ENCODE peak calls at places on chromosomes 11 and 22, in ten cellular contexts. G is fibroblast of villous mesenchyme, U is lower lobe of right lung, Q is lower leg skin, Y is astrocyte of the spinal cord, H is cardiac muscle cell, V is AG04450, F is fibroblast of mammary gland, I is GM12865, J is tibial nerve. R is an unnamed sample.
A peak's percentile ranks its signal among the peaks of the same experiment; 100 is the strongest.

GRCh38 chr22:50189184-50189848 is 3.6 kb downstream of the TRABD start:
- DNase-seq in G (no peak), U (no peak), Q (no peak), Y (no peak), H (no peak), V (no peak), F (no peak), I (peak; percentile 47), J (no peak), R (no peak)

GRCh38 chr11:62646825-62647608 is 604 bp upstream of the GANAB start:
- DNase-seq in G (no peak), U (no peak), Q (peak; percentile 31), Y (no peak), H (no peak), V (no peak), F (no peak), I (no peak), J (no peak), R (no peak)

GRCh38 chr22:24510694-24511625 is 15.8 kb downstream of the UPB1 start:
- DNase-seq in G (peak; percentile 86), U (no peak), Q (no peak), Y (peak; percentile 38), H (peak; percentile 88), V (no peak), F (peak; percentile 54), I (no peak), J (no peak), R (peak; percentile 77)

GRCh38 chr11:119262668-119263351 is 54.1 kb downstream of the MCAM start:
- DNase-seq in G (peak; percentile 30), U (no peak), Q (no peak), Y (peak; percentile 47), H (peak; percentile 35), V (no peak), F (peak; percentile 56), I (peak; percentile 70), J (no peak), R (peak; percentile 48)

GRCh38 chr11:107608809-107609208 is 17.9 kb downstream of the ELMOD1 start:
- DNase-seq in G (no peak), U (no peak), Q (no peak), Y (no peak), H (no peak), V (no peak), F (no peak), I (no peak), J (no peak), R (no peak)

GRCh38 chr11:126466288-126467045 is 111.0 kb downstream of the ST3GAL4 start:
- DNase-seq in G (no peak), U (no peak), Q (no peak), Y (no peak), H (no peak), V (no peak), F (no peak), I (no peak), J (no peak), R (no peak)

GRCh38 chr22:27771637-27772369 is 29.8 kb downstream of the MN1 start:
- DNase-seq in G (no peak), U (no peak), Q (no peak), Y (no peak), H (no peak), V (no peak), F (no peak), I (no peak), J (no peak), R (no peak)

GRCh38 chr11:206516-207212 is 535 bp downstream of the BET1L start:
- DNase-seq in G (peak; percentile 38), U (peak; percentile 55), Q (peak; percentile 19), Y (no peak), H (no peak), V (no peak), F (peak; percentile 16), I (peak; percentile 43), J (no peak), R (no peak)

GRCh38 chr11:23078289-23078971 is 218.2 kb upstream of the CCDC179 start:
- DNase-seq in G (peak; percentile 26), U (no peak), Q (no peak), Y (peak; percentile 68), H (peak; percentile 8), V (peak; percentile 18), F (peak; percentile 59), I (no peak), J (no peak), R (peak; percentile 20)

GRCh38 chr11:7651700-7652099 is 21.6 kb downstream of the CYB5R2 start:
- DNase-seq in G (no peak), U (no peak), Q (no peak), Y (no peak), H (no peak), V (no peak), F (no peak), I (no peak), J (no peak), R (no peak)

GRCh38 chr11:10693509-10694071 is at the start of gene IRAG1:
- DNase-seq in G (peak; percentile 64), U (peak; percentile 49), Q (peak; percentile 18), Y (peak; percentile 70), H (peak; percentile 82), V (peak; percentile 69), F (peak; percentile 34), I (no peak), J (peak; percentile 24), R (peak; percentile 73)

GRCh38 chr22:22449819-22450218 is 58.7 kb downstream of the ZNF280B start:
- DNase-seq in G (no peak), U (no peak), Q (no peak), Y (no peak), H (no peak), V (no peak), F (no peak), I (peak; percentile 11), J (no peak), R (no peak)

GRCh38 chr11:107139396-107139795 is 121.1 kb upstream of the GUCY1A2 start:
- DNase-seq in G (no peak), U (no peak), Q (no peak), Y (no peak), H (no peak), V (no peak), F (no peak), I (no peak), J (no peak), R (no peak)

DNA sequence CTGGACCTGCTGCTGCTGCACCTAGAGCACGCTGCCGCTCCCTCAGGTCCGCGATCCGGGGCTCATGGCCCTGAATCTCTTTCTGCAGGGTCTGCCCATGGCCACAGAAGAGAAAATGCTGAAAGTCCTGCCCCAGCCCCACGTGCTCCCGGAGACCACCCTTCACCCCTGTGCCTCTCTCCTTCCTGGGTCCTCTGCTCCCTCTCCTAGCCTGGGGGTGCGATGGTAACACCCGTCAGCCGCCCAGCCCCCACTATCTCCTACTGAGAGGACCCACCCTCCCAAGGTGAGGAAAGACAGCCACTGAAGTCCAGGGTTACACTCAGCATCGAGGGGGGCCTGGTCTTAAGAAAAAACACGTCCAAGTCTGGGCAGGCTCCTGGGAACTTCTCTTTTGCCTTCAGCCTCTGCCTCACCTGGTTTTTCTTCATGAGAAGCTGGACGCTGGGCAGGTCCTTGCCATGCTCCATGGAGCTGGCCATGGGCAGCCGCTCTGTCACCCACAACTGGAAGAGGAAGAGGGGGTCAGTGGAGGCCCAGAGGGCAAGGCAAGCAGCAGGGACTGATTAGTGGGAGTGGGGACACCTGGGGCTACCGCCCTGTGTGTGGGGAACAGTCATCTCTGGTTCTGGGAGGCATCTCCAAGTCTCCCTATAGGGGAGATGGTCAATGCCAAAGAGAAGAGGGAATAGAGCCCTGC is 15.8 kb upstream of the RBM4B start:
- DNase-seq in G (no peak), U (no peak), Q (no peak), Y (no peak), H (no peak), V (no peak), F (no peak), I (no peak), J (no peak), R (no peak)
- H3K4me3 ChIP-seq in G (no peak overlapping the region), U (no peak overlapping the region), Q (no peak overlapping the region), Y (no peak overlapping the region), H (no peak overlapping the region), V (no peak overlapping the region), F (no peak overlapping the region), I (no peak overlapping the region), J (no peak overlapping the region), R (no peak overlapping the region)

GRCh38 chr11:133937015-133937414 is 19.8 kb downstream of the IGSF9B start:
- DNase-seq in G (no peak), U (no peak), Q (no peak), Y (no peak), H (no peak), V (no peak), F (no peak), I (no peak), J (no peak), R (no peak)

GRCh38 chr11:133938166-133938565 is 18.6 kb downstream of the IGSF9B start:
- DNase-seq in G (no peak), U (no peak), Q (no peak), Y (no peak), H (no peak), V (no peak), F (no peak), I (no peak), J (no peak), R (no peak)

GRCh38 chr11:133936136-133936535 is 20.6 kb downstream of the IGSF9B start:
- DNase-seq in G (no peak), U (no peak), Q (no peak), Y (no peak), H (no peak), V (no peak), F (no peak), I (no peak), J (no peak), R (no peak)

GRCh38 chr11:133936551-133936950 is 20.2 kb downstream of the IGSF9B start:
- DNase-seq in G (no peak), U (no peak), Q (no peak), Y (no peak), H (no peak), V (no peak), F (no peak), I (no peak), J (no peak), R (no peak)

GRCh38 chr11:133937468-133937867 is 19.3 kb downstream of the IGSF9B start:
- DNase-seq in G (no peak), U (no peak), Q (no peak), Y (no peak), H (no peak), V (no peak), F (no peak), I (no peak), J (no peak), R (no peak)
- H3K4me3 ChIP-seq in G (no peak overlapping the region), U (no peak overlapping the region), Q (no peak overlapping the region), Y (no peak overlapping the region), H (no peak overlapping the region), V (no peak overlapping the region), F (no peak overlapping the region), I (no peak overlapping the region), J (no peak overlapping the region), R (no peak overlapping the region)

DNA sequence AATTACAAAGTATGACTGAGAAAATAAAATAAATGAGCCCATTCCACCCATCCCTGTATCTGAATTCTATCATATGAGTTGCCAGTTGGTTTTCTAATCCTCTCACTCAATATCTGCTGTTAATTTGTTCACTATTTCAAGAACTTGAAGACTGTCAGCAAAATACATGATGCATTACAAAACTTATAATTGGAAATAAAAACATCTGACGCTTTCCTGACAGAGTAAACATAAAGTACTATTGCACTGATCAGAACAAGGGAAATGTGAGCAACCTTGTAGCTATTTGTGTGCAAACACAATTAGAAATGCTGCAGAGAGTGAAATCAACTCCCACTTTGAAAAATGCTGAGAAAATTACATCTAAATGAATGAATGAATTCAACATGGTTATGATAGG is 97.1 kb downstream of the MPPED2 start:
- DNase-seq in G (no peak), U (no peak), Q (no peak), Y (no peak), H (no peak), V (no peak), F (no peak), I (no peak), J (no peak), R (no peak)
- H3K4me3 ChIP-seq in G (no peak overlapping the region), U (no peak overlapping the region), Q (no peak overlapping the region), Y (no peak overlapping the region), H (no peak overlapping the region), V (no peak overlapping the region), F (no peak overlapping the region), I (no peak overlapping the region), J (no peak overlapping the region), R (no peak overlapping the region)

GRCh38 chr22:26414347-26414746 is 14.7 kb upstream of the ASPHD2 start:
- DNase-seq in G (no peak), U (no peak), Q (no peak), Y (no peak), H (no peak), V (no peak), F (no peak), I (no peak), J (no peak), R (no peak)
- H3K4me3 ChIP-seq in G (no peak overlapping the region), U (no peak overlapping the region), Q (no peak overlapping the region), Y (no peak overlapping the region), H (no peak overlapping the region), V (no peak overlapping the region), F (no peak overlapping the region), I (no peak overlapping the region), J (no peak overlapping the region), R (no peak overlapping the region)